ENCODE peak calls at places on chromosome 16, in four cellular contexts. One of them, this sample, is unnamed.

GRCh38 chr16:72091217-72091616 is 2.2 kb downstream of the TXNL4B start:
- DNase-seq in heart left ventricle: no peak
- DNase-seq in right atrium auricular region: no peak
- DNase-seq in pancreas: no peak
- DNase-seq in this sample: no peak

GRCh38 chr16:23290189-23291062 is 11.7 kb upstream of the SCNN1B start:
- DNase-seq in pancreas: no peak
- DNase-seq in heart left ventricle: no peak
- DNase-seq in right atrium auricular region: no peak
- DNase-seq in this sample: no peak

GRCh38 chr16:88926374-88926990 is 50.5 kb downstream of the CBFA2T3 start:
- DNase-seq in pancreas: no peak
- DNase-seq in right atrium auricular region: no peak
- DNase-seq in heart left ventricle: no peak
- DNase-seq in this sample: no peak

GRCh38 chr16:72021043-72021442 is 12.5 kb downstream of the DHODH start:
- DNase-seq in heart left ventricle: no peak
- DNase-seq in right atrium auricular region: no peak
- DNase-seq in pancreas: no peak
- DNase-seq in this sample: no peak

GRCh38 chr16:82751020-82751419 is 124.3 kb downstream of the CDH13 start:
- DNase-seq in right atrium auricular region: no peak
- DNase-seq in heart left ventricle: no peak
- DNase-seq in pancreas: no peak
- DNase-seq in this sample: no peak

GRCh38 chr16:84278333-84278732 is 16.3 kb upstream of the WFDC1 start:
- DNase-seq in pancreas: no peak
- DNase-seq in heart left ventricle: no peak
- DNase-seq in right atrium auricular region: no peak
- DNase-seq in this sample: no peak

GRCh38 chr16:8567355-8568230 is 22.7 kb downstream of the TMEM114 start:
- DNase-seq in heart left ventricle: peak; percentile 65
- DNase-seq in pancreas: peak; percentile 69
- DNase-seq in right atrium auricular region: peak; percentile 81
- DNase-seq in this sample: peak; percentile 54

GRCh38 chr16:59573528-59574271 is 839.6 kb upstream of the GOT2 start:
- DNase-seq in pancreas: no peak
- DNase-seq in right atrium auricular region: no peak
- DNase-seq in heart left ventricle: no peak
- DNase-seq in this sample: no peak

GRCh38 chr16:86886651-86887050 is 308.3 kb downstream of the FOXL1 start:
- DNase-seq in right atrium auricular region: no peak
- DNase-seq in heart left ventricle: no peak
- DNase-seq in pancreas: no peak
- DNase-seq in this sample: no peak

GRCh38 chr16:1770328-1771071 is 843 bp downstream of the NME3 start:
- DNase-seq in right atrium auricular region: peak; percentile 70
- DNase-seq in heart left ventricle: peak; percentile 78
- DNase-seq in pancreas: peak; percentile 71
- DNase-seq in this sample: peak; percentile 20

GRCh38 chr16:89722392-89723278 is 1.3 kb downstream of the ZNF276 start:
- DNase-seq in heart left ventricle: peak; percentile 78
- DNase-seq in pancreas: no peak
- DNase-seq in right atrium auricular region: peak; percentile 77
- DNase-seq in this sample: peak; percentile 60

GRCh38 chr16:60259956-60260355 is 1525.8 kb upstream of the GOT2 start:
- DNase-seq in right atrium auricular region: no peak
- DNase-seq in heart left ventricle: no peak
- DNase-seq in pancreas: no peak
- DNase-seq in this sample: no peak

GRCh38 chr16:5024632-5025031 is 9.1 kb downstream of the NAGPA start:
- DNase-seq in right atrium auricular region: no peak
- DNase-seq in heart left ventricle: no peak
- DNase-seq in pancreas: peak; percentile 40
- DNase-seq in this sample: peak; percentile 22

GRCh38 chr16:89412811-89413210 is 77.5 kb downstream of the ANKRD11 start:
- DNase-seq in pancreas: no peak
- DNase-seq in right atrium auricular region: no peak
- DNase-seq in heart left ventricle: peak; percentile 67
- DNase-seq in this sample: no peak

GRCh38 chr16:90077757-90078593 is 844 bp upstream of the PRDM7 start:
- DNase-seq in heart left ventricle: no peak
- DNase-seq in pancreas: no peak
- DNase-seq in right atrium auricular region: no peak
- DNase-seq in this sample: no peak

GRCh38 chr16:61105544-61105943 is 930.7 kb downstream of the CDH8 start:
- DNase-seq in pancreas: no peak
- DNase-seq in right atrium auricular region: no peak
- DNase-seq in heart left ventricle: no peak
- DNase-seq in this sample: no peak

GRCh38 chr16:2082171-2082982 is 34.6 kb downstream of the TSC2 start:
- DNase-seq in heart left ventricle: peak; percentile 68
- DNase-seq in right atrium auricular region: no peak
- DNase-seq in pancreas: peak; percentile 90
- DNase-seq in this sample: no peak

GRCh38 chr16:75195811-75196790 is 10.9 kb downstream of the CTRB2 start:
- DNase-seq in right atrium auricular region: no peak
- DNase-seq in heart left ventricle: no peak
- DNase-seq in pancreas: no peak
- DNase-seq in this sample: no peak

GRCh38 chr16:82201906-82202305 is 31.9 kb upstream of the MPHOSPH6 start:
- DNase-seq in right atrium auricular region: no peak
- DNase-seq in pancreas: no peak
- DNase-seq in heart left ventricle: no peak
- DNase-seq in this sample: no peak

GRCh38 chr16:11630230-11631056 is 37.8 kb upstream of the SNN start:
- DNase-seq in heart left ventricle: no peak
- DNase-seq in pancreas: no peak
- DNase-seq in right atrium auricular region: no peak
- DNase-seq in this sample: no peak

GRCh38 chr16:1791256-1791942 is 2.1 kb downstream of the IGFALS start:
- DNase-seq in heart left ventricle: no peak
- DNase-seq in right atrium auricular region: no peak
- DNase-seq in pancreas: no peak
- DNase-seq in this sample: no peak

GRCh38 chr16:82761858-82762257 is 135.1 kb downstream of the CDH13 start:
- DNase-seq in right atrium auricular region: no peak
- DNase-seq in heart left ventricle: no peak
- DNase-seq in pancreas: no peak
- DNase-seq in this sample: no peak

GRCh38 chr16:11349599-11350276 is 4.5 kb downstream of the RMI2 start:
- DNase-seq in right atrium auricular region: peak; percentile 82
- DNase-seq in heart left ventricle: peak; percentile 60
- DNase-seq in pancreas: peak; percentile 41
- DNase-seq in this sample: no peak

GRCh38 chr16:62038646-62039045 is 2.4 kb upstream of the CDH8 start:
- DNase-seq in right atrium auricular region: no peak
- DNase-seq in pancreas: no peak
- DNase-seq in heart left ventricle: no peak
- DNase-seq in this sample: no peak

GRCh38 chr16:50844840-50845239 is 103.0 kb downstream of the CYLD start:
- DNase-seq in heart left ventricle: no peak
- DNase-seq in pancreas: no peak
- DNase-seq in right atrium auricular region: no peak
- DNase-seq in this sample: no peak

GRCh38 chr16:89572478-89573205 is 2.9 kb upstream of the CPNE7 start:
- DNase-seq in pancreas: no peak
- DNase-seq in heart left ventricle: no peak
- DNase-seq in right atrium auricular region: no peak
- DNase-seq in this sample: no peak

GRCh38 chr16:29977063-29977462 is 3.4 kb downstream of the TAOK2 start:
- DNase-seq in heart left ventricle: no peak
- DNase-seq in pancreas: no peak
- DNase-seq in right atrium auricular region: no peak
- DNase-seq in this sample: no peak
- H3K4me3 ChIP-seq in heart left ventricle: peak overlapping the region; percentile 90
- H3K4me3 ChIP-seq in pancreas: no peak overlapping the region
- H3K4me3 ChIP-seq in right atrium auricular region: no peak overlapping the region
- H3K4me3 ChIP-seq in this sample: no peak overlapping the region

DNA sequence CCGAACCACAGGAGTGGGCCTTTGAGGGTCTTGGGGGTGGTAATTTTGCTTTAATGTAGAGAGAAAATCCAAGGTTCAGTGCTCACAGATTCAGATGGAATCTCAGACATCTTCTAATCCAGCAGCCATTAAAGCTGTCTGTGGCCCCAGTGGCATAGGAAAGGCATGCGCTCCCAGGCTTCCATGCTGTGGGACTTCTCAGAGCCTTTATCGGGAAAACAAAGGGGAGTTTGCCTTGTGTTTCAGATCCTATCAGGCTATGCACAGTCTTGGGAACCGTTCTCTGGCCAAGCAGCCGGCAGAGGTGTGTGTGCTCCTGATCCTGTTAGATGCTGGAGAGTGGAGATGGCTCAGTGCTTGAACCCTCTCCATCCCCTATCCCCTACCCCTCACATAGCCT is 7.8 kb downstream of the ADGRG1 start:
- DNase-seq in right atrium auricular region: no peak
- DNase-seq in heart left ventricle: no peak
- DNase-seq in pancreas: no peak
- DNase-seq in this sample: no peak
- H3K4me1 ChIP-seq in right atrium auricular region: peaks cover 71% of the 10 kb centered on the region
- H3K4me1 ChIP-seq in heart left ventricle: peaks cover 98% of the 10 kb centered on the region
- H3K4me1 ChIP-seq in pancreas: peaks cover 45% of the 10 kb centered on the region
- H3K4me1 ChIP-seq in this sample: no peaks in the 10 kb centered on the region

GRCh38 chr16:85393674-85394510 is 219.2 kb upstream of the GSE1 start:
- DNase-seq in heart left ventricle: peak; percentile 70
- DNase-seq in pancreas: peak; percentile 41
- DNase-seq in right atrium auricular region: no peak
- DNase-seq in this sample: peak; percentile 33
- H3K9me3 ChIP-seq in heart left ventricle: no peaks in the 10 kb centered on the region
- H3K9me3 ChIP-seq in pancreas: no peaks in the 10 kb centered on the region
- H3K9me3 ChIP-seq in right atrium auricular region: no peaks in the 10 kb centered on the region
- H3K9me3 ChIP-seq in this sample: no peaks in the 10 kb centered on the region

DNA sequence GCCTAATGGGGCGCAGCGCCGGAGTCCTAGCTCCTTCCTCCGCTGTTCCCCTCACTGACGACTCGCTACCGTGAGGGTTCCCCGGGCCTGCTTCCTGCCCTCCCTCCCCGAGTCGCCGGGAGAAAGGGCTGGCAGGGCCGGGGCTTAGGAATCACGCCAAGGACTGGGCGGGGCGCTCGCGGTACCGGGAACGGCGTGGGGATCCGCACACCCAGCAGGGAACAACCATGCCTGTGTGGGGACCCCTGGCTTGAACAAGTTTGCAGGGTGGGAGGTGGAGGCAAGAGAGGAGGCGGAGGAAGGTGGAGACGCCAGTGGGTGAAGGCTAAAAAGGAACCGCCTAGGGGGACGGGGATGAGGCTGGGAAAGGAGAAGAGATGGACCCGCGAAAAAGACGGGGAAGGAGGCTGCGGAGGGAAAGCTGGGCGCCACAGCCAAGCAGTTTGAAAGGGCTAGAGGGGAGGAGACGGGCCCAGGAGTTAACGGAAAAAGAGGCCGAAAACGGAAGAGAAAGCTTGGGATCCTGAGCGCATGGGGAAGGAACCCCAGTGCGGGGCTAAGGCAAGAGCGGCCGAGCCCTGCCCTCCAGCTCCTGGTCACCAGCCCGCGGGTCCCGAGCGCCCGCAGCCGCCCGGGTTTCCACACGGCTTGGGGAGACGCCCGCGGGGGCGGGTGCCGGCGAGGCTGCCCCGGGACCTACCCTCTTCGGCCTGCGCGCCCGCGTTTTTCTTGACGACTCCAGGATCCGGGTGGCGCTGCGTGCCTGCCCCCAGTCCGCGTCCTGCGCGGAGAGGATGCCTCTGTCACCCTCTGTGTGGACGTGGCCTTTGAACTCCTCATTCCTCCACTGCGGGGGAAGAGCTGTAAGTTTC is 1.3 kb upstream of the CDH11 start:
- DNase-seq in heart left ventricle: peak; percentile 69
- DNase-seq in pancreas: peak; percentile 20
- DNase-seq in right atrium auricular region: peak; percentile 63
- DNase-seq in this sample: no peak
- H3K4me3 ChIP-seq in heart left ventricle: peak overlapping the region; percentile 69
- H3K4me3 ChIP-seq in pancreas: peak overlapping the region; percentile 25
- H3K4me3 ChIP-seq in right atrium auricular region: peak overlapping the region; percentile 50
- H3K4me3 ChIP-seq in this sample: no peak overlapping the region

DNA sequence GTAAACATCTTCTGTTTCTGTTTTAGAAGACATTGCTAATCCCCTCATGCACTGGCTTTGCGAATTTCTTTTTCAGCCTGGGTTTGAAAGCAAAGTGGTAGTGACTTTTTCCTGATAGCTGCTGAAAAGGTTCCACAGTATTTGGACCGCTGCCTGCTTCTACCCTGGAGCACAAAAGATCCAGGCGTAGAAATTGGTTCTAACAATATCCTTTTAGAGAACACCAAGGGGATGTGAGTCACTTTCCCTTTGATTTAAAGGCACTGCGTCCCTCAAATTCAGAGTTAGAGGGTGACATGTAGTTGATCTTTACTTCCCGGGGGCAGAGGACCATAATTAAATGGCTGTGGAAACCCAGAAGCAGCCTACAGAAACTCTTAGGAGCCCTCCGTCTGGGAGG is 218.4 kb downstream of the WWOX start:
- DNase-seq in heart left ventricle: no peak
- DNase-seq in pancreas: no peak
- DNase-seq in right atrium auricular region: no peak
- DNase-seq in this sample: no peak
- H3K4me1 ChIP-seq in heart left ventricle: peaks cover 3% of the 10 kb centered on the region
- H3K4me1 ChIP-seq in pancreas: no peaks in the 10 kb centered on the region
- H3K4me1 ChIP-seq in right atrium auricular region: no peaks in the 10 kb centered on the region
- H3K4me1 ChIP-seq in this sample: no peaks in the 10 kb centered on the region

GRCh38 chr16:27385398-27385797 is 16.6 kb upstream of the IL21R start:
- DNase-seq in right atrium auricular region: peak; percentile 36
- DNase-seq in heart left ventricle: no peak
- DNase-seq in pancreas: no peak
- DNase-seq in this sample: no peak
- H3K9me3 ChIP-seq in right atrium auricular region: peaks cover 20% of the 10 kb centered on the region
- H3K9me3 ChIP-seq in heart left ventricle: peaks cover 14% of the 10 kb centered on the region
- H3K9me3 ChIP-seq in pancreas: no peaks in the 10 kb centered on the region
- H3K9me3 ChIP-seq in this sample: peaks cover 2% of the 10 kb centered on the region

This sample was measured in CD4-positive, CD25-positive, alpha-beta regulatory T cell.